ENCODE peak calls at places on chromosome 5, in eight cellular contexts. One of them, this sample, is unnamed.

GRCh38 chr5:16782227-16782626 is 153.9 kb downstream of the MYO10 start:
- DNase-seq in type B pancreatic cell: no peak
- DNase-seq in anterior cingulate cortex: no peak
- DNase-seq in activated gamma-delta T cell treated with anti-CD3 and anti-CD28 coated beads, Interleukin-2, amount 50 U/mL, for 16 hours: no peak
- DNase-seq in BE2C: no peak
- DNase-seq in T-cell: no peak
- DNase-seq in naive thymus-derived CD8-positive, alpha-beta T cell: no peak
- DNase-seq in HuH-7.5: no peak
- DNase-seq in this sample: no peak

GRCh38 chr5:150632305-150633160 is 7.9 kb upstream of the SYNPO start:
- DNase-seq in type B pancreatic cell: no peak
- DNase-seq in anterior cingulate cortex: no peak
- DNase-seq in activated gamma-delta T cell treated with anti-CD3 and anti-CD28 coated beads, Interleukin-2, amount 50 U/mL, for 16 hours: no peak
- DNase-seq in BE2C: no peak
- DNase-seq in T-cell: no peak
- DNase-seq in naive thymus-derived CD8-positive, alpha-beta T cell: no peak
- DNase-seq in HuH-7.5: no peak
- DNase-seq in this sample: no peak

GRCh38 chr5:177189965-177190364 is 56.4 kb downstream of the NSD1 start:
- DNase-seq in type B pancreatic cell: no peak
- DNase-seq in anterior cingulate cortex: no peak
- DNase-seq in activated gamma-delta T cell treated with anti-CD3 and anti-CD28 coated beads, Interleukin-2, amount 50 U/mL, for 16 hours: no peak
- DNase-seq in BE2C: no peak
- DNase-seq in T-cell: no peak
- DNase-seq in naive thymus-derived CD8-positive, alpha-beta T cell: no peak
- DNase-seq in HuH-7.5: no peak
- DNase-seq in this sample: no peak

GRCh38 chr5:474826-475661 is 32.1 kb downstream of the EXOC3 start:
- DNase-seq in type B pancreatic cell: no peak
- DNase-seq in anterior cingulate cortex: no peak
- DNase-seq in activated gamma-delta T cell treated with anti-CD3 and anti-CD28 coated beads, Interleukin-2, amount 50 U/mL, for 16 hours: no peak
- DNase-seq in BE2C: peak; percentile 14
- DNase-seq in T-cell: no peak
- DNase-seq in naive thymus-derived CD8-positive, alpha-beta T cell: no peak
- DNase-seq in HuH-7.5: no peak
- DNase-seq in this sample: no peak

GRCh38 chr5:15021286-15022046 is 149.9 kb upstream of the ANKH start:
- DNase-seq in type B pancreatic cell: no peak
- DNase-seq in anterior cingulate cortex: no peak
- DNase-seq in activated gamma-delta T cell treated with anti-CD3 and anti-CD28 coated beads, Interleukin-2, amount 50 U/mL, for 16 hours: no peak
- DNase-seq in BE2C: peak; percentile 56
- DNase-seq in T-cell: no peak
- DNase-seq in naive thymus-derived CD8-positive, alpha-beta T cell: no peak
- DNase-seq in HuH-7.5: no peak
- DNase-seq in this sample: no peak

GRCh38 chr5:19987594-19988345 is at the start of gene CDH18:
- DNase-seq in type B pancreatic cell: peak; percentile 73
- DNase-seq in anterior cingulate cortex: peak; percentile 70
- DNase-seq in activated gamma-delta T cell treated with anti-CD3 and anti-CD28 coated beads, Interleukin-2, amount 50 U/mL, for 16 hours: no peak
- DNase-seq in BE2C: peak; percentile 88
- DNase-seq in T-cell: no peak
- DNase-seq in naive thymus-derived CD8-positive, alpha-beta T cell: no peak
- DNase-seq in HuH-7.5: no peak
- DNase-seq in this sample: no peak

GRCh38 chr5:114055810-114056476 is 305.9 kb upstream of the KCNN2 start:
- DNase-seq in type B pancreatic cell: no peak
- DNase-seq in anterior cingulate cortex: peak; percentile 7
- DNase-seq in activated gamma-delta T cell treated with anti-CD3 and anti-CD28 coated beads, Interleukin-2, amount 50 U/mL, for 16 hours: no peak
- DNase-seq in BE2C: peak; percentile 16
- DNase-seq in T-cell: no peak
- DNase-seq in naive thymus-derived CD8-positive, alpha-beta T cell: no peak
- DNase-seq in HuH-7.5: no peak
- DNase-seq in this sample: no peak

GRCh38 chr5:181160144-181160754 is 12.9 kb downstream of the OR2V2 start:
- DNase-seq in type B pancreatic cell: no peak
- DNase-seq in anterior cingulate cortex: peak; percentile 37
- DNase-seq in activated gamma-delta T cell treated with anti-CD3 and anti-CD28 coated beads, Interleukin-2, amount 50 U/mL, for 16 hours: peak; percentile 63
- DNase-seq in BE2C: peak; percentile 73
- DNase-seq in T-cell: peak; percentile 76
- DNase-seq in naive thymus-derived CD8-positive, alpha-beta T cell: peak; percentile 81
- DNase-seq in HuH-7.5: peak; percentile 46
- DNase-seq in this sample: peak; percentile 54

GRCh38 chr5:31161772-31162171 is 31.7 kb upstream of the CDH6 start:
- DNase-seq in type B pancreatic cell: no peak
- DNase-seq in anterior cingulate cortex: no peak
- DNase-seq in activated gamma-delta T cell treated with anti-CD3 and anti-CD28 coated beads, Interleukin-2, amount 50 U/mL, for 16 hours: no peak
- DNase-seq in BE2C: no peak
- DNase-seq in T-cell: no peak
- DNase-seq in naive thymus-derived CD8-positive, alpha-beta T cell: no peak
- DNase-seq in HuH-7.5: no peak
- DNase-seq in this sample: no peak

GRCh38 chr5:79001471-79001870 is 16.4 kb upstream of the ARSB start:
- DNase-seq in type B pancreatic cell: no peak
- DNase-seq in anterior cingulate cortex: no peak
- DNase-seq in activated gamma-delta T cell treated with anti-CD3 and anti-CD28 coated beads, Interleukin-2, amount 50 U/mL, for 16 hours: no peak
- DNase-seq in BE2C: no peak
- DNase-seq in T-cell: no peak
- DNase-seq in naive thymus-derived CD8-positive, alpha-beta T cell: no peak
- DNase-seq in HuH-7.5: no peak
- DNase-seq in this sample: no peak

GRCh38 chr5:25006734-25007133 is 362.0 kb upstream of the CDH10 start:
- DNase-seq in type B pancreatic cell: no peak
- DNase-seq in anterior cingulate cortex: no peak
- DNase-seq in activated gamma-delta T cell treated with anti-CD3 and anti-CD28 coated beads, Interleukin-2, amount 50 U/mL, for 16 hours: no peak
- DNase-seq in BE2C: no peak
- DNase-seq in T-cell: no peak
- DNase-seq in naive thymus-derived CD8-positive, alpha-beta T cell: no peak
- DNase-seq in HuH-7.5: no peak
- DNase-seq in this sample: no peak

GRCh38 chr5:43227655-43228054 is 35.6 kb downstream of the NIM1K start:
- DNase-seq in type B pancreatic cell: no peak
- DNase-seq in anterior cingulate cortex: no peak
- DNase-seq in activated gamma-delta T cell treated with anti-CD3 and anti-CD28 coated beads, Interleukin-2, amount 50 U/mL, for 16 hours: no peak
- DNase-seq in BE2C: no peak
- DNase-seq in T-cell: no peak
- DNase-seq in naive thymus-derived CD8-positive, alpha-beta T cell: no peak
- DNase-seq in HuH-7.5: peak; percentile 44
- DNase-seq in this sample: no peak

GRCh38 chr5:143031781-143032724 is 261.9 kb downstream of the ARHGAP26 start:
- DNase-seq in type B pancreatic cell: no peak
- DNase-seq in anterior cingulate cortex: no peak
- DNase-seq in activated gamma-delta T cell treated with anti-CD3 and anti-CD28 coated beads, Interleukin-2, amount 50 U/mL, for 16 hours: no peak
- DNase-seq in BE2C: peak; percentile 64
- DNase-seq in T-cell: no peak
- DNase-seq in naive thymus-derived CD8-positive, alpha-beta T cell: no peak
- DNase-seq in HuH-7.5: no peak
- DNase-seq in this sample: no peak

GRCh38 chr5:39186722-39187539 is 32.4 kb downstream of the FYB1 start:
- DNase-seq in type B pancreatic cell: no peak
- DNase-seq in anterior cingulate cortex: no peak
- DNase-seq in activated gamma-delta T cell treated with anti-CD3 and anti-CD28 coated beads, Interleukin-2, amount 50 U/mL, for 16 hours: no peak
- DNase-seq in BE2C: no peak
- DNase-seq in T-cell: no peak
- DNase-seq in naive thymus-derived CD8-positive, alpha-beta T cell: peak; percentile 82
- DNase-seq in HuH-7.5: no peak
- DNase-seq in this sample: no peak

GRCh38 chr5:142059304-142059940 is 46.6 kb upstream of the GNPDA1 start:
- DNase-seq in type B pancreatic cell: no peak
- DNase-seq in anterior cingulate cortex: no peak
- DNase-seq in activated gamma-delta T cell treated with anti-CD3 and anti-CD28 coated beads, Interleukin-2, amount 50 U/mL, for 16 hours: no peak
- DNase-seq in BE2C: peak; percentile 47
- DNase-seq in T-cell: no peak
- DNase-seq in naive thymus-derived CD8-positive, alpha-beta T cell: no peak
- DNase-seq in HuH-7.5: no peak
- DNase-seq in this sample: no peak

GRCh38 chr5:172527559-172527958 is 73.2 kb upstream of the SH3PXD2B start:
- DNase-seq in type B pancreatic cell: no peak
- DNase-seq in anterior cingulate cortex: no peak
- DNase-seq in activated gamma-delta T cell treated with anti-CD3 and anti-CD28 coated beads, Interleukin-2, amount 50 U/mL, for 16 hours: no peak
- DNase-seq in BE2C: no peak
- DNase-seq in T-cell: no peak
- DNase-seq in naive thymus-derived CD8-positive, alpha-beta T cell: no peak
- DNase-seq in HuH-7.5: no peak
- DNase-seq in this sample: no peak

GRCh38 chr5:152116926-152117325 is 192.3 kb upstream of the GLRA1 start:
- DNase-seq in type B pancreatic cell: no peak
- DNase-seq in anterior cingulate cortex: no peak
- DNase-seq in activated gamma-delta T cell treated with anti-CD3 and anti-CD28 coated beads, Interleukin-2, amount 50 U/mL, for 16 hours: no peak
- DNase-seq in BE2C: no peak
- DNase-seq in T-cell: no peak
- DNase-seq in naive thymus-derived CD8-positive, alpha-beta T cell: no peak
- DNase-seq in HuH-7.5: no peak
- DNase-seq in this sample: no peak

GRCh38 chr5:140946578-140946977 is 19.7 kb upstream of the PCDHAC2 start:
- DNase-seq in type B pancreatic cell: no peak
- DNase-seq in anterior cingulate cortex: no peak
- DNase-seq in activated gamma-delta T cell treated with anti-CD3 and anti-CD28 coated beads, Interleukin-2, amount 50 U/mL, for 16 hours: no peak
- DNase-seq in BE2C: no peak
- DNase-seq in T-cell: no peak
- DNase-seq in naive thymus-derived CD8-positive, alpha-beta T cell: no peak
- DNase-seq in HuH-7.5: no peak
- DNase-seq in this sample: no peak

GRCh38 chr5:14560091-14560595 is 21.4 kb upstream of the OTULINL start:
- DNase-seq in type B pancreatic cell: no peak
- DNase-seq in anterior cingulate cortex: no peak
- DNase-seq in activated gamma-delta T cell treated with anti-CD3 and anti-CD28 coated beads, Interleukin-2, amount 50 U/mL, for 16 hours: no peak
- DNase-seq in BE2C: no peak
- DNase-seq in T-cell: no peak
- DNase-seq in naive thymus-derived CD8-positive, alpha-beta T cell: peak; percentile 60
- DNase-seq in HuH-7.5: no peak
- DNase-seq in this sample: no peak

GRCh38 chr5:76273491-76273890 is 129.6 kb upstream of the IQGAP2 start:
- DNase-seq in type B pancreatic cell: no peak
- DNase-seq in anterior cingulate cortex: no peak
- DNase-seq in activated gamma-delta T cell treated with anti-CD3 and anti-CD28 coated beads, Interleukin-2, amount 50 U/mL, for 16 hours: no peak
- DNase-seq in BE2C: no peak
- DNase-seq in T-cell: no peak
- DNase-seq in naive thymus-derived CD8-positive, alpha-beta T cell: no peak
- DNase-seq in HuH-7.5: no peak
- DNase-seq in this sample: no peak

GRCh38 chr5:113294341-113295110 is 140.3 kb downstream of the TSSK1B start:
- DNase-seq in type B pancreatic cell: peak; percentile 84
- DNase-seq in anterior cingulate cortex: peak; percentile 76
- DNase-seq in activated gamma-delta T cell treated with anti-CD3 and anti-CD28 coated beads, Interleukin-2, amount 50 U/mL, for 16 hours: peak; percentile 61
- DNase-seq in BE2C: peak; percentile 96
- DNase-seq in T-cell: peak; percentile 50
- DNase-seq in naive thymus-derived CD8-positive, alpha-beta T cell: peak; percentile 75
- DNase-seq in HuH-7.5: peak; percentile 79
- DNase-seq in this sample: peak; percentile 42

GRCh38 chr5:59445741-59446140 is 447.8 kb downstream of the PDE4D start:
- DNase-seq in type B pancreatic cell: no peak
- DNase-seq in anterior cingulate cortex: no peak
- DNase-seq in activated gamma-delta T cell treated with anti-CD3 and anti-CD28 coated beads, Interleukin-2, amount 50 U/mL, for 16 hours: no peak
- DNase-seq in BE2C: no peak
- DNase-seq in T-cell: no peak
- DNase-seq in naive thymus-derived CD8-positive, alpha-beta T cell: no peak
- DNase-seq in HuH-7.5: no peak
- DNase-seq in this sample: no peak

GRCh38 chr5:56279979-56280378 is 46.8 kb upstream of the ANKRD55 start:
- DNase-seq in type B pancreatic cell: no peak
- DNase-seq in anterior cingulate cortex: no peak
- DNase-seq in activated gamma-delta T cell treated with anti-CD3 and anti-CD28 coated beads, Interleukin-2, amount 50 U/mL, for 16 hours: no peak
- DNase-seq in BE2C: no peak
- DNase-seq in T-cell: no peak
- DNase-seq in naive thymus-derived CD8-positive, alpha-beta T cell: no peak
- DNase-seq in HuH-7.5: no peak
- DNase-seq in this sample: no peak

GRCh38 chr5:137398175-137398574 is 101.0 kb downstream of the SPOCK1 start:
- DNase-seq in type B pancreatic cell: no peak
- DNase-seq in anterior cingulate cortex: no peak
- DNase-seq in activated gamma-delta T cell treated with anti-CD3 and anti-CD28 coated beads, Interleukin-2, amount 50 U/mL, for 16 hours: no peak
- DNase-seq in BE2C: no peak
- DNase-seq in T-cell: no peak
- DNase-seq in naive thymus-derived CD8-positive, alpha-beta T cell: no peak
- DNase-seq in HuH-7.5: no peak
- DNase-seq in this sample: no peak

GRCh38 chr5:151772029-151772867 is 494 bp downstream of the G3BP1 start:
- DNase-seq in type B pancreatic cell: peak; percentile 78
- DNase-seq in anterior cingulate cortex: peak; percentile 48
- DNase-seq in activated gamma-delta T cell treated with anti-CD3 and anti-CD28 coated beads, Interleukin-2, amount 50 U/mL, for 16 hours: peak; percentile 23
- DNase-seq in BE2C: peak; percentile 40
- DNase-seq in T-cell: peak; percentile 30
- DNase-seq in naive thymus-derived CD8-positive, alpha-beta T cell: peak; percentile 50
- DNase-seq in HuH-7.5: no peak
- DNase-seq in this sample: no peak

GRCh38 chr5:65742565-65743231 is 20.7 kb downstream of the NLN start:
- DNase-seq in type B pancreatic cell: no peak
- DNase-seq in anterior cingulate cortex: no peak
- DNase-seq in activated gamma-delta T cell treated with anti-CD3 and anti-CD28 coated beads, Interleukin-2, amount 50 U/mL, for 16 hours: no peak
- DNase-seq in BE2C: peak; percentile 30
- DNase-seq in T-cell: no peak
- DNase-seq in naive thymus-derived CD8-positive, alpha-beta T cell: peak; percentile 25
- DNase-seq in HuH-7.5: no peak
- DNase-seq in this sample: no peak

GRCh38 chr5:114367029-114367428 is 5.2 kb downstream of the KCNN2 start:
- DNase-seq in type B pancreatic cell: no peak
- DNase-seq in anterior cingulate cortex: no peak
- DNase-seq in activated gamma-delta T cell treated with anti-CD3 and anti-CD28 coated beads, Interleukin-2, amount 50 U/mL, for 16 hours: no peak
- DNase-seq in BE2C: no peak
- DNase-seq in T-cell: no peak
- DNase-seq in naive thymus-derived CD8-positive, alpha-beta T cell: no peak
- DNase-seq in HuH-7.5: no peak
- DNase-seq in this sample: no peak

GRCh38 chr5:102998224-102998623 is 121.7 kb downstream of the GIN1 start:
- DNase-seq in type B pancreatic cell: no peak
- DNase-seq in anterior cingulate cortex: no peak
- DNase-seq in activated gamma-delta T cell treated with anti-CD3 and anti-CD28 coated beads, Interleukin-2, amount 50 U/mL, for 16 hours: no peak
- DNase-seq in BE2C: no peak
- DNase-seq in T-cell: no peak
- DNase-seq in naive thymus-derived CD8-positive, alpha-beta T cell: no peak
- DNase-seq in HuH-7.5: no peak
- DNase-seq in this sample: no peak

GRCh38 chr5:137647401-137647800 is 88.5 kb downstream of the KLHL3 start:
- DNase-seq in type B pancreatic cell: no peak
- DNase-seq in anterior cingulate cortex: no peak
- DNase-seq in activated gamma-delta T cell treated with anti-CD3 and anti-CD28 coated beads, Interleukin-2, amount 50 U/mL, for 16 hours: no peak
- DNase-seq in BE2C: no peak
- DNase-seq in T-cell: no peak
- DNase-seq in naive thymus-derived CD8-positive, alpha-beta T cell: no peak
- DNase-seq in HuH-7.5: no peak
- DNase-seq in this sample: no peak

GRCh38 chr5:159883522-159883950 is 32.7 kb upstream of the ADRA1B start:
- DNase-seq in type B pancreatic cell: no peak
- DNase-seq in anterior cingulate cortex: no peak
- DNase-seq in activated gamma-delta T cell treated with anti-CD3 and anti-CD28 coated beads, Interleukin-2, amount 50 U/mL, for 16 hours: no peak
- DNase-seq in BE2C: no peak
- DNase-seq in T-cell: no peak
- DNase-seq in naive thymus-derived CD8-positive, alpha-beta T cell: no peak
- DNase-seq in HuH-7.5: no peak
- DNase-seq in this sample: no peak

GRCh38 chr5:83564069-83564749 is 92.7 kb downstream of the VCAN start:
- DNase-seq in type B pancreatic cell: no peak
- DNase-seq in anterior cingulate cortex: no peak
- DNase-seq in activated gamma-delta T cell treated with anti-CD3 and anti-CD28 coated beads, Interleukin-2, amount 50 U/mL, for 16 hours: no peak
- DNase-seq in BE2C: no peak
- DNase-seq in T-cell: no peak
- DNase-seq in naive thymus-derived CD8-positive, alpha-beta T cell: peak; percentile 40
- DNase-seq in HuH-7.5: peak; percentile 5
- DNase-seq in this sample: no peak